ENCODE peak calls at places on chromosomes 5 and 9, in four cellular contexts. L is nucleus accumbens; D is NCI-H524; I is activated naive CD4-positive, alpha-beta T cell treated with anti-CD3 and anti-CD28 coated beads, Interleukin-2, amount 50 U/mL, for 16 hours. T is an unnamed sample.

GRCh38 chr5:151619812-151620462 is 28.8 kb upstream of the FAT2 start:
- DNase-seq in L (no peak), D (no peak), I (no peak), T (no peak)

GRCh38 chr5:87115839-87116364 is 151.8 kb upstream of the RASA1 start:
- DNase-seq in L (no peak), D (no peak), I (no peak), T (no peak)

GRCh38 chr5:14396071-14396470 is 185.5 kb upstream of the OTULINL start:
- DNase-seq in L (no peak), D (no peak), I (no peak), T (no peak)

GRCh38 chr5:111829701-111830100 is 72.7 kb upstream of the NREP start:
- DNase-seq in L (no peak), D (no peak), I (no peak), T (no peak)

GRCh38 chr5:9339206-9339818 is 206.6 kb downstream of the SEMA5A start:
- DNase-seq in L (no peak), D (peak), I (no peak), T (no peak)

GRCh38 chr9:134346840-134347239 is 20.6 kb downstream of the RXRA start:
- DNase-seq in L (no peak), D (no peak), I (no peak), T (no peak)

GRCh38 chr9:26483991-26484390 is 408.6 kb downstream of the CAAP1 start:
- DNase-seq in L (no peak), D (no peak), I (no peak), T (no peak)

GRCh38 chr5:65395526-65396155 is 86.1 kb downstream of the ADAMTS6 start:
- DNase-seq in L (no peak), D (no peak), I (no peak), T (no peak)

GRCh38 chr5:168365581-168366081 is 74.2 kb downstream of the WWC1 start:
- DNase-seq in L (peak), D (no peak), I (no peak), T (peak)

GRCh38 chr9:116336133-116336862 is 182.7 kb downstream of the PAPPA start:
- DNase-seq in L (no peak), D (no peak), I (no peak), T (no peak)

GRCh38 chr5:68000805-68001204 is 214.8 kb upstream of the PIK3R1 start:
- DNase-seq in L (no peak), D (no peak), I (no peak), T (no peak)

GRCh38 chr5:53091304-53091703 is 18.3 kb downstream of the MOCS2 start:
- DNase-seq in L (no peak), D (no peak), I (no peak), T (no peak)

GRCh38 chr9:123689701-123690428 is 240.1 kb downstream of the DENND1A start:
- DNase-seq in L (no peak), D (no peak), I (no peak), T (no peak)

GRCh38 chr5:79069488-79070001 is at the start of the genes BHMT2 and DMGDH:
- DNase-seq in L (peak), D (no peak), I (no peak), T (no peak)

GRCh38 chr5:57066921-57067914 is 106.6 kb upstream of the GPBP1 start:
- DNase-seq in L (no peak), D (no peak), I (no peak), T (no peak)

GRCh38 chr5:110161162-110161561 is 471.4 kb downstream of the MAN2A1 start:
- DNase-seq in L (no peak), D (no peak), I (no peak), T (no peak)

GRCh38 chr5:6742081-6742758 is 29.0 kb downstream of the TENT4A start:
- DNase-seq in L (no peak), D (no peak), I (no peak), T (no peak)

GRCh38 chr9:21015122-21015815 is 16.2 kb downstream of the HACD4 start:
- DNase-seq in L (no peak), D (no peak), I (no peak), T (no peak)

GRCh38 chr5:140038373-140038957 is 4.6 kb downstream of the NRG2 start:
- DNase-seq in L (peak), D (peak), I (no peak), T (no peak)

GRCh38 chr9:77892171-77892570 is 139.4 kb downstream of the GNAQ start:
- DNase-seq in L (no peak), D (no peak), I (no peak), T (no peak)

GRCh38 chr9:136902259-136902821 is 16.0 kb downstream of the TRAF2 start:
- DNase-seq in L (no peak), D (no peak), I (peak), T (no peak)

GRCh38 chr5:97986069-97986468 is 787.4 kb upstream of the RGMB start:
- DNase-seq in L (no peak), D (no peak), I (no peak), T (no peak)

GRCh38 chr5:32852535-32852934 is 141.4 kb downstream of the NPR3 start:
- DNase-seq in L (no peak), D (no peak), I (no peak), T (no peak)

GRCh38 chr9:124809741-124810500 is 33.0 kb downstream of the OLFML2A start:
- DNase-seq in L (no peak), D (no peak), I (no peak), T (no peak)

GRCh38 chr9:28155067-28155466 is 581.8 kb upstream of the C9orf72 start:
- DNase-seq in L (no peak), D (no peak), I (no peak), T (no peak)

GRCh38 chr9:36322462-36322861 is 64.2 kb upstream of the GNE start:
- DNase-seq in L (no peak), D (no peak), I (no peak), T (no peak)

T was measured in occipital lobe.